ENCODE peak calls at places on chromosomes 12 and 14, in nine cellular contexts. One of them, this sample, is unnamed.

GRCh38 chr12:130589391-130590317 is 126.4 kb downstream of the RIMBP2 start:
- DNase-seq in iris pigment epithelial cell: no peak
- DNase-seq in foreskin fibroblast: no peak
- DNase-seq in central memory CD4-positive, alpha-beta T cell: no peak
- DNase-seq in retina: peak; percentile 23
- DNase-seq in ascending aorta: no peak
- DNase-seq in NCI-H748 treated with DMSO at 0.1 percent for 48 hours: no peak
- DNase-seq in omental fat pad: no peak
- DNase-seq in RPMI7951: no peak
- DNase-seq in this sample: no peak

GRCh38 chr14:69079188-69079742 is 73.7 kb downstream of the DCAF5 start:
- DNase-seq in retina: no peak
- DNase-seq in omental fat pad: no peak
- DNase-seq in RPMI7951: peak; percentile 67
- DNase-seq in NCI-H748 treated with DMSO at 0.1 percent for 48 hours: no peak
- DNase-seq in iris pigment epithelial cell: peak; percentile 86
- DNase-seq in foreskin fibroblast: peak; percentile 61
- DNase-seq in central memory CD4-positive, alpha-beta T cell: no peak
- DNase-seq in ascending aorta: no peak
- DNase-seq in this sample: no peak

GRCh38 chr12:3168775-3169221 is 91.6 kb downstream of the TSPAN9 start:
- DNase-seq in central memory CD4-positive, alpha-beta T cell: no peak
- DNase-seq in ascending aorta: no peak
- DNase-seq in RPMI7951: peak; percentile 77
- DNase-seq in NCI-H748 treated with DMSO at 0.1 percent for 48 hours: no peak
- DNase-seq in iris pigment epithelial cell: peak; percentile 99
- DNase-seq in foreskin fibroblast: peak; percentile 90
- DNase-seq in retina: no peak
- DNase-seq in omental fat pad: peak; percentile 68
- DNase-seq in this sample: no peak

GRCh38 chr12:21865846-21866245 is 75.4 kb downstream of the ABCC9 start:
- DNase-seq in central memory CD4-positive, alpha-beta T cell: no peak
- DNase-seq in NCI-H748 treated with DMSO at 0.1 percent for 48 hours: no peak
- DNase-seq in RPMI7951: no peak
- DNase-seq in iris pigment epithelial cell: no peak
- DNase-seq in foreskin fibroblast: no peak
- DNase-seq in omental fat pad: no peak
- DNase-seq in ascending aorta: no peak
- DNase-seq in retina: no peak
- DNase-seq in this sample: no peak

GRCh38 chr14:68866991-68867533 is 74.2 kb upstream of the ZFP36L1 start:
- DNase-seq in retina: no peak
- DNase-seq in ascending aorta: no peak
- DNase-seq in foreskin fibroblast: no peak
- DNase-seq in RPMI7951: no peak
- DNase-seq in central memory CD4-positive, alpha-beta T cell: no peak
- DNase-seq in omental fat pad: no peak
- DNase-seq in iris pigment epithelial cell: no peak
- DNase-seq in NCI-H748 treated with DMSO at 0.1 percent for 48 hours: no peak
- DNase-seq in this sample: no peak

GRCh38 chr12:112891093-112892024 is 15.4 kb upstream of the OAS1 start:
- DNase-seq in ascending aorta: no peak
- DNase-seq in NCI-H748 treated with DMSO at 0.1 percent for 48 hours: no peak
- DNase-seq in RPMI7951: no peak
- DNase-seq in foreskin fibroblast: no peak
- DNase-seq in iris pigment epithelial cell: no peak
- DNase-seq in retina: no peak
- DNase-seq in central memory CD4-positive, alpha-beta T cell: no peak
- DNase-seq in omental fat pad: no peak
- DNase-seq in this sample: no peak

GRCh38 chr12:46572644-46573630 is 200.4 kb upstream of the SLC38A2 start:
- DNase-seq in ascending aorta: no peak
- DNase-seq in foreskin fibroblast: no peak
- DNase-seq in NCI-H748 treated with DMSO at 0.1 percent for 48 hours: no peak
- DNase-seq in omental fat pad: no peak
- DNase-seq in central memory CD4-positive, alpha-beta T cell: no peak
- DNase-seq in retina: no peak
- DNase-seq in RPMI7951: no peak
- DNase-seq in iris pigment epithelial cell: no peak
- DNase-seq in this sample: no peak

GRCh38 chr12:185197-185955 is 28.6 kb downstream of the SLC6A12 start:
- DNase-seq in ascending aorta: no peak
- DNase-seq in NCI-H748 treated with DMSO at 0.1 percent for 48 hours: no peak
- DNase-seq in omental fat pad: no peak
- DNase-seq in RPMI7951: no peak
- DNase-seq in iris pigment epithelial cell: no peak
- DNase-seq in central memory CD4-positive, alpha-beta T cell: no peak
- DNase-seq in retina: no peak
- DNase-seq in foreskin fibroblast: no peak
- DNase-seq in this sample: no peak

GRCh38 chr12:104828015-104828414 is 130.1 kb downstream of the SLC41A2 start:
- DNase-seq in central memory CD4-positive, alpha-beta T cell: no peak
- DNase-seq in RPMI7951: no peak
- DNase-seq in foreskin fibroblast: no peak
- DNase-seq in ascending aorta: no peak
- DNase-seq in iris pigment epithelial cell: no peak
- DNase-seq in omental fat pad: no peak
- DNase-seq in NCI-H748 treated with DMSO at 0.1 percent for 48 hours: no peak
- DNase-seq in retina: no peak
- DNase-seq in this sample: no peak